ENCODE peak calls at places on chromosome 5, in nine cellular contexts. I is heart right ventricle; T is A549; L is mammary epithelial cell; N is CD4-positive, CD25-positive, alpha-beta regulatory T cell; F is left ventricle myocardium inferior; Z is CD4-positive, alpha-beta T cell; J is psoas muscle; X is fibroblast of lung. A is an unnamed sample. For H3K9me3, the result is how much of the 10 kb centered on the place peaks cover.

GRCh38 chr5:146510528-146510927 is 5.5 kb downstream of the GPR151 start:
- DNase-seq in I (no peak), T (no peak), L (peak), N (no peak), F (no peak), Z (no peak), J (no peak), X (peak), A (no peak)

GRCh38 chr5:172503925-172504730 is 49.8 kb upstream of the SH3PXD2B start:
- DNase-seq in I (peak), T (no peak), L (peak), N (no peak), F (peak), Z (no peak), J (peak), X (no peak), A (no peak)

GRCh38 chr5:119269061-119269579 is 86.7 kb upstream of the TNFAIP8 start:
- DNase-seq in I (peak), T (peak), L (peak), N (no peak), F (peak), Z (no peak), J (no peak), X (peak), A (no peak)

GRCh38 chr5:169411789-169412425 is 111.0 kb upstream of the SLIT3 start:
- DNase-seq in I (no peak), T (peak), L (no peak), N (no peak), F (no peak), Z (no peak), J (no peak), X (no peak), A (no peak)

GRCh38 chr5:38800515-38800914 is 45.3 kb upstream of the OSMR start:
- DNase-seq in I (peak), T (no peak), L (no peak), N (no peak), F (no peak), Z (no peak), J (peak), X (peak), A (no peak)

GRCh38 chr5:5560016-5560415 is 137.5 kb downstream of the ICE1 start:
- DNase-seq in I (no peak), T (no peak), L (no peak), N (no peak), F (no peak), Z (no peak), J (no peak), X (no peak), A (no peak)

GRCh38 chr5:54206580-54207229 is 103.7 kb downstream of the ARL15 start:
- DNase-seq in I (no peak), T (no peak), L (no peak), N (no peak), F (no peak), Z (no peak), J (no peak), X (no peak), A (no peak)

GRCh38 chr5:137753227-137753985 is 757 bp downstream of the HNRNPA0 start:
- DNase-seq in I (peak), T (no peak), L (no peak), N (peak), F (peak), Z (peak), J (peak), X (no peak), A (peak)

GRCh38 chr5:170755679-170756456 is 27.7 kb upstream of the GABRP start:
- DNase-seq in I (peak), T (no peak), L (no peak), N (no peak), F (peak), Z (no peak), J (no peak), X (no peak), A (no peak)

GRCh38 chr5:124824637-124825158 is 78.3 kb upstream of the ZNF608 start:
- DNase-seq in I (no peak), T (peak), L (peak), N (no peak), F (no peak), Z (no peak), J (no peak), X (peak), A (no peak)

GRCh38 chr5:155883966-155884555 is 442.9 kb upstream of the SGCD start:
- DNase-seq in I (no peak), T (peak), L (no peak), N (no peak), F (no peak), Z (no peak), J (no peak), X (no peak), A (no peak)

GRCh38 chr5:170552486-170553122 is 48.8 kb downstream of the KCNIP1 start:
- DNase-seq in I (peak), T (no peak), L (no peak), N (no peak), F (peak), Z (no peak), J (peak), X (peak), A (no peak)

GRCh38 chr5:40078907-40079575 is 600.7 kb upstream of the PTGER4 start:
- DNase-seq in I (no peak), T (peak), L (no peak), N (no peak), F (no peak), Z (no peak), J (no peak), X (no peak), A (no peak)

GRCh38 chr5:31361234-31361633 is 167.7 kb downstream of the CDH6 start:
- DNase-seq in I (no peak), T (no peak), L (peak), N (no peak), F (no peak), Z (no peak), J (no peak), X (peak), A (no peak)

GRCh38 chr5:53991942-53992341 is 318.4 kb downstream of the ARL15 start:
- DNase-seq in I (no peak), T (peak), L (no peak), N (no peak), F (no peak), Z (no peak), J (no peak), X (peak), A (no peak)

GRCh38 chr5:72296251-72296650 is 23.8 kb downstream of the MRPS27 start:
- DNase-seq in I (no peak), T (no peak), L (no peak), N (no peak), F (no peak), Z (no peak), J (no peak), X (no peak), A (no peak)

GRCh38 chr5:40321514-40321913 is 358.2 kb upstream of the PTGER4 start:
- DNase-seq in I (no peak), T (no peak), L (no peak), N (no peak), F (no peak), Z (no peak), J (no peak), X (no peak), A (no peak)

GRCh38 chr5:172860520-172861443 is 26.7 kb downstream of the ERGIC1 start:
- DNase-seq in I (peak), T (no peak), L (peak), N (no peak), F (peak), Z (no peak), J (peak), X (peak), A (no peak)

GRCh38 chr5:1541662-1542008 is 17.9 kb upstream of the LPCAT1 start:
- DNase-seq in I (no peak), T (no peak), L (no peak), N (no peak), F (no peak), Z (no peak), J (no peak), X (no peak), A (no peak)

GRCh38 chr5:117405197-117405596 is 830.6 kb upstream of the SEMA6A start:
- DNase-seq in I (no peak), T (no peak), L (no peak), N (no peak), F (no peak), Z (no peak), J (no peak), X (no peak), A (no peak)

GRCh38 chr5:155850411-155850810 is 476.6 kb upstream of the SGCD start:
- DNase-seq in I (no peak), T (no peak), L (no peak), N (no peak), F (no peak), Z (no peak), J (no peak), X (no peak), A (no peak)

GRCh38 chr5:14178671-14179211 is 35.6 kb downstream of the TRIO start:
- DNase-seq in I (no peak), T (peak), L (peak), N (no peak), F (no peak), Z (no peak), J (no peak), X (peak), A (no peak)

GRCh38 chr5:28403846-28404245 is 1365.5 kb upstream of the CDH9 start:
- DNase-seq in I (no peak), T (no peak), L (peak), N (no peak), F (no peak), Z (no peak), J (no peak), X (no peak), A (no peak)

GRCh38 chr5:148186248-148187003 is 16.4 kb upstream of the SPINK6 start:
- DNase-seq in I (no peak), T (no peak), L (peak), N (no peak), F (no peak), Z (no peak), J (no peak), X (peak), A (no peak)

GRCh38 chr5:80057121-80057520 is 22.0 kb downstream of the THBS4 start:
- DNase-seq in I (no peak), T (no peak), L (no peak), N (no peak), F (no peak), Z (no peak), J (no peak), X (no peak), A (no peak)

GRCh38 chr5:51345106-51345505 is 38.1 kb upstream of the ISL1 start:
- DNase-seq in I (no peak), T (no peak), L (peak), N (no peak), F (no peak), Z (no peak), J (no peak), X (no peak), A (no peak)

GRCh38 chr5:125357660-125358059 is 611.2 kb upstream of the ZNF608 start:
- DNase-seq in I (no peak), T (no peak), L (peak), N (no peak), F (no peak), Z (no peak), J (no peak), X (no peak), A (no peak)

GRCh38 chr5:15441433-15442182 is 58.4 kb upstream of the FBXL7 start:
- DNase-seq in I (no peak), T (no peak), L (no peak), N (no peak), F (no peak), Z (no peak), J (no peak), X (no peak), A (no peak)

GRCh38 chr5:90944116-90944515 is 385.5 kb downstream of the ADGRV1 start:
- DNase-seq in I (no peak), T (no peak), L (peak), N (no peak), F (no peak), Z (no peak), J (no peak), X (no peak), A (no peak)

GRCh38 chr5:73482383-73483193 is 15.7 kb upstream of the BTF3 start:
- DNase-seq in I (no peak), T (no peak), L (no peak), N (no peak), F (no peak), Z (no peak), J (no peak), X (peak), A (no peak)

GRCh38 chr5:33079548-33079947 is 361.2 kb upstream of the TARS1 start:
- DNase-seq in I (no peak), T (no peak), L (no peak), N (no peak), F (no peak), Z (no peak), J (no peak), X (peak), A (no peak)

GRCh38 chr5:102561894-102562760 is 63.3 kb upstream of the SLCO6A1 start:
- DNase-seq in I (peak), T (peak), L (peak), N (no peak), F (no peak), Z (no peak), J (no peak), X (peak), A (no peak)

GRCh38 chr5:75461679-75462078 is 49.8 kb downstream of the CERT1 start:
- DNase-seq in I (no peak), T (no peak), L (peak), N (no peak), F (no peak), Z (no peak), J (no peak), X (peak), A (no peak)

GRCh38 chr5:73701566-73701965 is 75.6 kb downstream of the ARHGEF28 start:
- DNase-seq in I (no peak), T (no peak), L (peak), N (no peak), F (no peak), Z (no peak), J (no peak), X (no peak), A (no peak)

GRCh38 chr5:112738180-112738560 is 485 bp downstream of the APC start:
- DNase-seq in I (no peak), T (no peak), L (no peak), N (no peak), F (no peak), Z (no peak), J (no peak), X (no peak), A (peak)

GRCh38 chr5:100643473-100643872 is 108.3 kb downstream of the FAM174A start:
- DNase-seq in I (no peak), T (no peak), L (peak), N (no peak), F (no peak), Z (no peak), J (no peak), X (no peak), A (no peak)

DNA sequence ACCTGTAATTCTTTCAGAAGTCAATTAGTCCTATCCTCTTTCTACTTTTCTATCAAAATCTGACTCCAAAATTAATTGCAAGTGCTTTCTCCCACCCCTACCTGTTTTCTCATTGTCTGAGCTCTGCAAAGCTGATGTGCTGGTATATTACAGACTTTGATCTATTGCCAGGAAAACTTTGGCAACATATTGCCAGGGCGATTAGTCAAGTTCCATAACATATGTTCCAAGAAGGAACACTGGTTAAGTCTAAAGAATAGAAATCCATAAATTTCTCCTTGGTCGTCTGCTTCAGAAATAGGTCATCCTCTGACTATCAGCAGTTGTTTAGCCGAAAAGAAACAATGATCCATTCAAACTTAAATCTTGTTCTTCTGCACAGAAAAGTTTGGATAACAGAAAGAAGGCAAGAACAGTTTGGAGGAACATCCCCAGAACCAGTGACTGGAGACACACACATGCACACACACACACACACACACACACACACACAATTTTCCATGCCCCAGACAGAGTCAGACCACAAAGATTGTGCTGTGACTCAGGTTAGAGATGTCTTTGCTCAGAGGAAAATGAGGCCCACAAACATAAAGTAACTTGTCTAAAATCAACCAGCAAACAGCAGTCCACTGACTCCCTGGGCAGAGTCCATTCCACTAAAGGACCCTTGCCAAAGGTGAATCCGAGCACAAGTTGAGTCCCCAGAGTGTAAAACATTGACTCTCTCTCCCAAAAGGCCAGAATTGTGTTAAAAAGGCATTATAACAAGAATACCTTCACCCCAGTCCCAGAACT is 202.1 kb downstream of the DEPDC1B start:
- DNase-seq in I (no peak), T (no peak), L (peak), N (no peak), F (no peak), Z (no peak), J (no peak), X (peak), A (no peak)
- H3K27ac ChIP-seq in I (no peak), T (peak), L (no peak), N (no peak), F (no peak), Z (no peak), J (no peak), X (no peak), A (no peak)

GRCh38 chr5:179006564-179006963 is 11.4 kb upstream of the GRM6 start:
- DNase-seq in I (no peak), T (no peak), L (no peak), N (no peak), F (no peak), Z (no peak), J (no peak), X (no peak), A (no peak)
- H3K9me3 ChIP-seq in I (under half), T (under half), L (under half), N (under half), F (half or more), Z (under half), J (under half), X (under half), A (under half)

DNA sequence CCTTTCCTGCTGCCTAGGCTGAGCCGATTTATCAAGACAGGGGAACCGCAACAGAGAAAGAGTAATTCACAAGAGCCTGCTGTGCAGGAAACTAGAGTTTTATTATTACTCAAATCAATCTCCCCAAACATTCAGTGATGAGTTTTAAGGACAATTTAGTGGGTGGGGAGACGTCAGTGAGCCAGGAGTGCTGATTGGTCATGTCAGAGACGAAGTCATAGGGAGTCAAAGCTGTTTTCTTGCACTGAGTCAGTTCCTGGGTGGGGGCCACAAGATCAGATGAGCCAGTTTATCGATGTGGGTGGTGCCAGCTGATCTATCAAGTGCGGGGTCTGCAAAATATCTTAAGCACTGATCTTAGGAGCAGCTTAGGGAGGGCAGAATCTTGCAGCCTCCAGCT is 19.0 kb downstream of the SNX24 start:
- DNase-seq in I (no peak), T (no peak), L (no peak), N (peak), F (no peak), Z (no peak), J (no peak), X (no peak), A (no peak)
- H3K27ac ChIP-seq in I (no peak), T (no peak), L (no peak), N (peak), F (no peak), Z (no peak), J (no peak), X (no peak), A (no peak)

DNA sequence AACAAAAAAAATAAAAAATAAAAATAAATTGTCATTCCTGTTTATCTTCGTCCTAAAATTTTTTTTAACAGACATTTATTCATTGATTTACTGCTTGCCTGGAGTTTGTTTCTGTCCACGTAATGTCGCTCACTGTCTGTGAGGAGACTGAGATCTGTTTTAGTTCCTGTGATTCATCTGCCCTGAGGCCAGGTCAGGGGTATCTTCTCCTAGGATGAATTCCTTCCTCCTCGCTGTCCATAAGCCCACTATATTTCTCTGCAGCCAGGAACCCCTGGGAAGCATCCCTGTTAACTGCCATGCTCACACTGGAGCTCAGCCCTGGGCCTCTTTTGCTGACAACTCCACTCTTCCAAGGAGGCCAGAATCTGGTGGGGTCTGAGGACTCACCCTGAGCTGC is 682.0 kb downstream of the MTRR start:
- DNase-seq in I (no peak), T (no peak), L (no peak), N (no peak), F (no peak), Z (no peak), J (no peak), X (no peak), A (no peak)
- H3K9me3 ChIP-seq in I (under half), T (under half), L (under half), N (under half), F (under half), Z (under half), J (under half), X (under half), A (under half)

GRCh38 chr5:35162848-35163770 is 67.2 kb downstream of the PRLR start:
- DNase-seq in I (no peak), T (no peak), L (no peak), N (no peak), F (no peak), Z (no peak), J (no peak), X (no peak), A (no peak)
- H3K27ac ChIP-seq in I (no peak), T (no peak), L (no peak), N (no peak), F (no peak), Z (no peak), J (no peak), X (no peak), A (no peak)

DNA sequence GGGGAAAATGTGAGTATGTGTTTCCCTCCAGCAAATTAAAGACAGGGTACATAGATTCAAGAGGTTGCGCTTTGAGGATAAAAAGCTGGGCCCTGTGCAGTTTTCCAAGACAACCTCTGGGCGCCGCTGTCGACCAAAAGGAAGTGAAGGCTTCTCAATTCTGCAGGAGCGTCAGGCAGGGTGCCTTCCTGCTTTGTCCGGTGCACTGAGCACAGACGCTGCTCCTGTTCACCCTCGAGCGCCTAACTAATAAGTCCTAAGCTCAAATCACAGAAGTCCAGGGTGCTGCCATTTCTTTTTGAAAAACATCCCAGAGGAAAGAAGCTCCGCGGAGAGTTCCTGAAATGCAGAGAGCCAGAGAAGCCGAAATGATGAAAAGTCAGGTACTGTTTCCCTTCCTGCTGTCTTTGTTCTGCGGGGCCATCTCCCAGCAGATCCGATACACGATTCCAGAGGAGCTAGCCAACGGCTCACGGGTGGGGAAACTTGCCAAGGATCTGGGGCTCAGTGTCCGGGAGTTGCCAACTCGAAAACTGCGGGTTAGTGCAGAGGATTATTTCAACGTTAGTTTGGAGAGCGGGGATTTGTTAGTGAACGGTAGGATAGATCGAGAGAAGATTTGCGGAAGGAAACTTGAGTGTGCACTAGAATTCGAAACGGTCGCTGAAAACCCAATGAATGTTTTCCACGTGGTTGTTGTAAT is at the start of gene PCDHGB1:
- DNase-seq in I (peak), T (peak), L (peak), N (no peak), F (no peak), Z (no peak), J (peak), X (peak), A (no peak)
- H3K9me3 ChIP-seq in I (half or more), T (under half), L (under half), N (under half), F (half or more), Z (under half), J (under half), X (under half), A (under half)

A was measured in CD8-positive, alpha-beta T cell.